ENCODE peak calls at places on chromosomes 7 and 10, in five cellular contexts. One of them, this sample, is unnamed.

GRCh38 chr10:29740981-29741545 is 106.3 kb upstream of the SVIL start:
- DNase-seq in GM10248: no peak
- DNase-seq in foreskin fibroblast: no peak
- DNase-seq in Calu3: no peak
- DNase-seq in endothelial cell: no peak
- DNase-seq in this sample: no peak

GRCh38 chr10:68231106-68231901 is 609 bp downstream of the ATOH7 start:
- DNase-seq in GM10248: peak
- DNase-seq in foreskin fibroblast: peak
- DNase-seq in Calu3: peak
- DNase-seq in endothelial cell: peak
- DNase-seq in this sample: peak

GRCh38 chr7:35695628-35695888 is 623 bp upstream of the HERPUD2 start:
- DNase-seq in GM10248: no peak
- DNase-seq in foreskin fibroblast: no peak
- DNase-seq in Calu3: no peak
- DNase-seq in endothelial cell: no peak
- DNase-seq in this sample: peak

GRCh38 chr7:1763033-1763432 is 93.0 kb downstream of the ELFN1 start:
- DNase-seq in GM10248: no peak
- DNase-seq in foreskin fibroblast: no peak
- DNase-seq in Calu3: no peak
- DNase-seq in endothelial cell: no peak
- DNase-seq in this sample: no peak

GRCh38 chr10:129120441-129120840 is 346.6 kb upstream of the MGMT start:
- DNase-seq in GM10248: no peak
- DNase-seq in foreskin fibroblast: no peak
- DNase-seq in Calu3: no peak
- DNase-seq in endothelial cell: no peak
- DNase-seq in this sample: no peak

GRCh38 chr10:77773631-77774426 is 136.2 kb upstream of the KCNMA1 start:
- DNase-seq in GM10248: no peak
- DNase-seq in foreskin fibroblast: no peak
- DNase-seq in Calu3: no peak
- DNase-seq in endothelial cell: no peak
- DNase-seq in this sample: no peak

GRCh38 chr7:74051629-74052410 is 23.8 kb downstream of the ELN start:
- DNase-seq in GM10248: no peak
- DNase-seq in foreskin fibroblast: no peak
- DNase-seq in Calu3: peak
- DNase-seq in endothelial cell: peak
- DNase-seq in this sample: peak

GRCh38 chr10:124719213-124719851 is 24.8 kb downstream of the FAM53B start:
- DNase-seq in GM10248: peak
- DNase-seq in foreskin fibroblast: peak
- DNase-seq in Calu3: peak
- DNase-seq in endothelial cell: peak
- DNase-seq in this sample: peak

GRCh38 chr10:51659344-51659743 is 40.1 kb downstream of the CSTF2T start:
- DNase-seq in GM10248: no peak
- DNase-seq in foreskin fibroblast: peak
- DNase-seq in Calu3: no peak
- DNase-seq in endothelial cell: no peak
- DNase-seq in this sample: no peak

GRCh38 chr7:36029311-36029710 is 123.7 kb upstream of the EEPD1 start:
- DNase-seq in GM10248: no peak
- DNase-seq in foreskin fibroblast: no peak
- DNase-seq in Calu3: no peak
- DNase-seq in endothelial cell: no peak
- DNase-seq in this sample: no peak

GRCh38 chr10:101826852-101827434 is 8.7 kb upstream of the OGA start:
- DNase-seq in GM10248: no peak
- DNase-seq in foreskin fibroblast: no peak
- DNase-seq in Calu3: no peak
- DNase-seq in endothelial cell: no peak
- DNase-seq in this sample: no peak

GRCh38 chr10:95168694-95169093 is 25.3 kb upstream of the ACSM6 start:
- DNase-seq in GM10248: no peak
- DNase-seq in foreskin fibroblast: no peak
- DNase-seq in Calu3: no peak
- DNase-seq in endothelial cell: no peak
- DNase-seq in this sample: no peak

GRCh38 chr7:6123843-6124242 is 92.7 kb downstream of the ANKRD61 start:
- DNase-seq in GM10248: no peak
- DNase-seq in foreskin fibroblast: no peak
- DNase-seq in Calu3: no peak
- DNase-seq in endothelial cell: no peak
- DNase-seq in this sample: no peak

GRCh38 chr7:54778166-54778565 is 19.2 kb upstream of the SEC61G start:
- DNase-seq in GM10248: no peak
- DNase-seq in foreskin fibroblast: no peak
- DNase-seq in Calu3: no peak
- DNase-seq in endothelial cell: no peak
- DNase-seq in this sample: no peak

GRCh38 chr7:12423995-12424745 is 20.5 kb upstream of the VWDE start:
- DNase-seq in GM10248: no peak
- DNase-seq in foreskin fibroblast: no peak
- DNase-seq in Calu3: peak
- DNase-seq in endothelial cell: no peak
- DNase-seq in this sample: no peak

GRCh38 chr10:107611101-107611500 is 446.6 kb upstream of the SORCS1 start:
- DNase-seq in GM10248: no peak
- DNase-seq in foreskin fibroblast: peak
- DNase-seq in Calu3: no peak
- DNase-seq in endothelial cell: no peak
- DNase-seq in this sample: peak

GRCh38 chr7:144908943-144909556 is 73.2 kb upstream of the TPK1 start:
- DNase-seq in GM10248: no peak
- DNase-seq in foreskin fibroblast: no peak
- DNase-seq in Calu3: no peak
- DNase-seq in endothelial cell: no peak
- DNase-seq in this sample: no peak

GRCh38 chr10:20254078-20254477 is 437.8 kb downstream of the PLXDC2 start:
- DNase-seq in GM10248: no peak
- DNase-seq in foreskin fibroblast: no peak
- DNase-seq in Calu3: no peak
- DNase-seq in endothelial cell: no peak
- DNase-seq in this sample: no peak

GRCh38 chr7:134477954-134478353 is 19.1 kb upstream of the AKR1B1 start:
- DNase-seq in GM10248: no peak
- DNase-seq in foreskin fibroblast: no peak
- DNase-seq in Calu3: no peak
- DNase-seq in endothelial cell: no peak
- DNase-seq in this sample: no peak

GRCh38 chr7:50348469-50349162 is 44.1 kb downstream of the IKZF1 start:
- DNase-seq in GM10248: no peak
- DNase-seq in foreskin fibroblast: no peak
- DNase-seq in Calu3: no peak
- DNase-seq in endothelial cell: no peak
- DNase-seq in this sample: no peak

GRCh38 chr10:69421611-69422308 is 5.0 kb upstream of the TACR2 start:
- DNase-seq in GM10248: no peak
- DNase-seq in foreskin fibroblast: no peak
- DNase-seq in Calu3: no peak
- DNase-seq in endothelial cell: no peak
- DNase-seq in this sample: no peak

GRCh38 chr7:100266576-100267354 is 40.7 kb upstream of the SPDYE3 start:
- DNase-seq in GM10248: no peak
- DNase-seq in foreskin fibroblast: no peak
- DNase-seq in Calu3: no peak
- DNase-seq in endothelial cell: peak
- DNase-seq in this sample: no peak

GRCh38 chr7:100275120-100275519 is 32.4 kb upstream of the SPDYE3 start:
- DNase-seq in GM10248: no peak
- DNase-seq in foreskin fibroblast: no peak
- DNase-seq in Calu3: no peak
- DNase-seq in endothelial cell: no peak
- DNase-seq in this sample: no peak

GRCh38 chr7:100267648-100268047 is 39.9 kb upstream of the SPDYE3 start:
- DNase-seq in GM10248: no peak
- DNase-seq in foreskin fibroblast: no peak
- DNase-seq in Calu3: no peak
- DNase-seq in endothelial cell: no peak
- DNase-seq in this sample: no peak

DNA sequence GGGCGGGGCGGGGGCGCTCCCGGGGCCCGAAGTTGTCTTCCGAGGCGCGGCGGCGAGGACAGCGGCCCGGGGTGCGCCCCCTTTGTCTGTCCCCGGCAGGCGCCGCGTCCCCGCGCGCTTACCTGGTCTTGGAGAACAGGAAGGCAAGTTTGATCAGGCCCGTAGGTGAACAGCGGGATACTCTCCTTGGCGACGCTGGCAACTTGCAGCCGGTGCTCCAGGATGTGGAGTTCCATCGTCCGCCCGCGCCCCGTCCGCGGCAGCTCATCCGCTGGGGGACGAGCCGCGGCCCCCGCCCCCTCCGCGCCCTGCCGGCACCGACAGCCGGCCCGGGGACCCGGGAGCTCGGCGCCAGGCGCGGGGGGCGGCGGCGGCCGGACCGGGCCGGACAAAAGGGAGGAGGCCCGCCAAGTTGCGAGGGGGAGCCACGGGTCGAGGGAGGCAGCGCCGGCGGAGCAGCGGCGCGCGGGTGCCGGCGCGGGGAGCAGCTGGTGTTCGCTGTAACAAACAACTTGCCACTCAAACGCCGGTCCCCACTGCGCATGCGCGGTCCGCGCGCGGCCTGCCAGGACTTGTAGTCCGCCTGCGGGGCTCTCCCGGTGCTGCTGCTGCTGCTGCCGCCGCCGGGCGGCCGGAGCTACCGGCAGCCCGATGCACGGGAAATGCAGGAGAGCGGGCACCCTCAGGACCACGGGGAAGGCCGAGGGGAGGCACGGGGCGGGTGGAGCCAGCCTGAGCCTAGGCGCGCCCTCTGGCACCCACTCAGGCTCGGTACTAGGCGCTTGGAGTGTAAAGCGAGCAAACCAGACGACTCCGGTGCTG is 35.6 kb upstream of the SPDYE3 start:
- DNase-seq in GM10248: peak
- DNase-seq in foreskin fibroblast: peak
- DNase-seq in Calu3: peak
- DNase-seq in endothelial cell: peak
- DNase-seq in this sample: peak
- TF ChIP-seq CTCF in GM10248: peak
- TF ChIP-seq CTCF in foreskin fibroblast: peak
- TF ChIP-seq CTCF in Calu3: no peak
- TF ChIP-seq CTCF in endothelial cell: no peak
- TF ChIP-seq CTCF in this sample: peak

GRCh38 chr7:11302121-11302520 is 328.4 kb downstream of the PHF14 start:
- DNase-seq in GM10248: no peak
- DNase-seq in foreskin fibroblast: no peak
- DNase-seq in Calu3: no peak
- DNase-seq in endothelial cell: no peak
- DNase-seq in this sample: no peak
- TF ChIP-seq CTCF in GM10248: no peak
- TF ChIP-seq CTCF in foreskin fibroblast: no peak
- TF ChIP-seq CTCF in Calu3: no peak
- TF ChIP-seq CTCF in endothelial cell: no peak
- TF ChIP-seq CTCF in this sample: no peak

DNA sequence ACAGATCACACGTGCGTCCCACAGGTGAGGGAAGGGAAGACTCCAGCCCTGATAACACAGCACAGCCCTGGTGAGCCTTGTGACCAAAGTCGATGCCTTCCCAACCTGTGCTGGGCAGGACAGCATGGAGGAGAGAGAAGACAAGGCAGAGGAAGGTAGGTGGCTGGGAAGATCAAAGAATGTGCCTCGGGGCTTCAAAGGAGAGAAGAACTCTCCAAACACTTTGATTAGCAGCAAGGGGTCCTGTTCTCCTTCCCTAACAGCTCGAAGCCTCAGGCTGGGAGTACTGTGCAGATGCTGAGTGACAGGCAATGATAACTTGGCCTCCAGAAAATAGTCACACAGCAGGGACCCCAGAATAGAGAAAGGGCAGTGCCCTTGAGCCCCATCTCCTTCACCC is 288.5 kb downstream of the TCERG1L start:
- DNase-seq in GM10248: no peak
- DNase-seq in foreskin fibroblast: no peak
- DNase-seq in Calu3: no peak
- DNase-seq in endothelial cell: no peak
- DNase-seq in this sample: no peak
- TF ChIP-seq CTCF in GM10248: no peak
- TF ChIP-seq CTCF in foreskin fibroblast: no peak
- TF ChIP-seq CTCF in Calu3: no peak
- TF ChIP-seq CTCF in endothelial cell: no peak
- TF ChIP-seq CTCF in this sample: no peak

GRCh38 chr10:119524720-119525070 is 17.8 kb downstream of the RGS10 start:
- DNase-seq in GM10248: no peak
- DNase-seq in foreskin fibroblast: no peak
- DNase-seq in Calu3: no peak
- DNase-seq in endothelial cell: no peak
- DNase-seq in this sample: no peak

GRCh38 chr10:119525116-119525515 is 17.4 kb downstream of the RGS10 start:
- DNase-seq in GM10248: no peak
- DNase-seq in foreskin fibroblast: no peak
- DNase-seq in Calu3: no peak
- DNase-seq in endothelial cell: no peak
- DNase-seq in this sample: no peak

GRCh38 chr10:119526149-119526548 is 16.4 kb downstream of the RGS10 start:
- DNase-seq in GM10248: no peak
- DNase-seq in foreskin fibroblast: no peak
- DNase-seq in Calu3: no peak
- DNase-seq in endothelial cell: no peak
- DNase-seq in this sample: no peak

GRCh38 chr10:119523916-119524719 is 18.4 kb downstream of the RGS10 start:
- DNase-seq in GM10248: no peak
- DNase-seq in foreskin fibroblast: no peak
- DNase-seq in Calu3: no peak
- DNase-seq in endothelial cell: no peak
- DNase-seq in this sample: no peak

DNA sequence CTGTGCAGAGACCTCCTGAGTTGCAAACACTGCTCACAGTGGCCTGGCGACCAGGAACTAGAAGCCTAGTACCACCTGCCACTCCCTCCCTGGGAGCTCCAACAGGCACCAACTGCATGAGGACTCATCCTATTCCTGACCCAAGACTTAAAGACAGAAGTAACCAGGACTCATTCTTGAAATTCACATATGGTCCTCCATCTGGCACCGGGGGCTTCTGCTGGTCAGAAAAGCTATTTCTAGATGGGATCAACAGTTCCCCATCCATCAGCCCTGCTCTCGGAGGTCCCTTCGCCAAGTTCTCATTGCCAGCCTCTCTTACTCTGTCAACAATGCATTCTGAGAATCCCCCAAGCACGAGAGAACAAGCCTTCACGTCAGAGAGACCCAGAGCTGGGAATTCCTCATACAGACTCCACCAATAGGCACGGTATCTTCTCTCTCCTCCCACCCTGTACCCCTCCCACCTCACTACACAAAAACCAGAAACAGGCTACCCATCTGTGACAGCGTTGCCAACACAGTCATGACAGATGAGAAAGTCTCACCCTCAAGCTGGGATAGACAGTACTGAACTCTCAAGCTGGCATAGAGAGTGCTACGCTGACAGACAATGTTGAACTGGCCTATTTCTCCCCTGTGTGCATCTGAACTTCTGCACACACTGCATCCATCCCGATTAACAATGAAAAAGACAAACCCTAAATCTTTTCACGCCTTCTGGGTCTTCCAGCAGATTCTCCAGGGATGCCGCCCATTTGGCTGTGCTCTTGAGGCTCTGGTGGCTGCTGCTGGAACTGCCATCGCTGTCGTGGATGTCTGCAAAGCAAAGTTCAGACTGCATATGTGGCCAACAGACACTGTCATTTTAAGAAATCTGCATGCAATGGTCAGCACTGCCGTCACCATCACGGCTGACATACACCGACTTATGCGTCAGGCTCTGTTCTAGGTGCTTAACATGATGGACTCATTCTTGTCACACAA is 15.6 kb downstream of the RGS10 start:
- DNase-seq in GM10248: no peak
- DNase-seq in foreskin fibroblast: no peak
- DNase-seq in Calu3: no peak
- DNase-seq in endothelial cell: no peak
- DNase-seq in this sample: no peak
- TF ChIP-seq CTCF in GM10248: no peak
- TF ChIP-seq CTCF in foreskin fibroblast: no peak
- TF ChIP-seq CTCF in Calu3: no peak
- TF ChIP-seq CTCF in endothelial cell: peak
- TF ChIP-seq CTCF in this sample: no peak

This sample was measured in MCF 10A.